ENCODE peak calls at places on chromosome 6, in six cellular contexts. One of them, this sample, is unnamed.

GRCh38 chr6:26045046-26045938 is 41.9 kb upstream of the HFE start:
- DNase-seq in GM04504: peak
- DNase-seq in mammary epithelial cell: peak
- DNase-seq in HEK293T: no peak
- DNase-seq in NCI-H774: peak
- DNase-seq in posterior cingulate gyrus: no peak
- DNase-seq in this sample: peak

GRCh38 chr6:87700729-87701675 is 1.0 kb downstream of the AKIRIN2 start:
- DNase-seq in GM04504: no peak
- DNase-seq in mammary epithelial cell: peak
- DNase-seq in HEK293T: peak
- DNase-seq in NCI-H774: peak
- DNase-seq in posterior cingulate gyrus: no peak
- DNase-seq in this sample: peak

GRCh38 chr6:80095600-80095999 is 10.9 kb upstream of the BCKDHB start:
- DNase-seq in GM04504: no peak
- DNase-seq in mammary epithelial cell: no peak
- DNase-seq in HEK293T: no peak
- DNase-seq in NCI-H774: no peak
- DNase-seq in posterior cingulate gyrus: no peak
- DNase-seq in this sample: no peak

GRCh38 chr6:106442351-106442750 is 81.8 kb downstream of the CRYBG1 start:
- DNase-seq in GM04504: no peak
- DNase-seq in mammary epithelial cell: no peak
- DNase-seq in HEK293T: no peak
- DNase-seq in NCI-H774: no peak
- DNase-seq in posterior cingulate gyrus: no peak
- DNase-seq in this sample: no peak

GRCh38 chr6:157761331-157761921 is 61.6 kb upstream of the SNX9 start:
- DNase-seq in GM04504: no peak
- DNase-seq in mammary epithelial cell: peak
- DNase-seq in HEK293T: no peak
- DNase-seq in NCI-H774: no peak
- DNase-seq in posterior cingulate gyrus: no peak
- DNase-seq in this sample: no peak

GRCh38 chr6:56536536-56536935 is 106.2 kb downstream of the DST start:
- DNase-seq in GM04504: no peak
- DNase-seq in mammary epithelial cell: no peak
- DNase-seq in HEK293T: no peak
- DNase-seq in NCI-H774: no peak
- DNase-seq in posterior cingulate gyrus: no peak
- DNase-seq in this sample: no peak

GRCh38 chr6:133411757-133412156 is 170.6 kb downstream of the EYA4 start:
- DNase-seq in GM04504: no peak
- DNase-seq in mammary epithelial cell: no peak
- DNase-seq in HEK293T: no peak
- DNase-seq in NCI-H774: no peak
- DNase-seq in posterior cingulate gyrus: no peak
- DNase-seq in this sample: no peak

GRCh38 chr6:28553384-28553985 is 27.8 kb downstream of the GPX5 start:
- DNase-seq in GM04504: no peak
- DNase-seq in mammary epithelial cell: no peak
- DNase-seq in HEK293T: no peak
- DNase-seq in NCI-H774: no peak
- DNase-seq in posterior cingulate gyrus: no peak
- DNase-seq in this sample: no peak

GRCh38 chr6:87756858-87757257 is 54.8 kb upstream of the AKIRIN2 start:
- DNase-seq in GM04504: peak
- DNase-seq in mammary epithelial cell: peak
- DNase-seq in HEK293T: no peak
- DNase-seq in NCI-H774: no peak
- DNase-seq in posterior cingulate gyrus: no peak
- DNase-seq in this sample: no peak

GRCh38 chr6:106574729-106575458 is 54.4 kb downstream of the RTN4IP1 start:
- DNase-seq in GM04504: peak
- DNase-seq in mammary epithelial cell: peak
- DNase-seq in HEK293T: no peak
- DNase-seq in NCI-H774: peak
- DNase-seq in posterior cingulate gyrus: peak
- DNase-seq in this sample: no peak

GRCh38 chr6:84403545-84403944 is 176.1 kb upstream of the CEP162 start:
- DNase-seq in GM04504: no peak
- DNase-seq in mammary epithelial cell: no peak
- DNase-seq in HEK293T: no peak
- DNase-seq in NCI-H774: no peak
- DNase-seq in posterior cingulate gyrus: no peak
- DNase-seq in this sample: no peak

GRCh38 chr6:79215233-79215824 is 19.2 kb downstream of the HMGN3 start:
- DNase-seq in GM04504: no peak
- DNase-seq in mammary epithelial cell: no peak
- DNase-seq in HEK293T: no peak
- DNase-seq in NCI-H774: no peak
- DNase-seq in posterior cingulate gyrus: no peak
- DNase-seq in this sample: no peak

GRCh38 chr6:170088349-170088951 is 202.4 kb downstream of the DLL1 start:
- DNase-seq in GM04504: no peak
- DNase-seq in mammary epithelial cell: no peak
- DNase-seq in HEK293T: no peak
- DNase-seq in NCI-H774: no peak
- DNase-seq in posterior cingulate gyrus: peak
- DNase-seq in this sample: no peak

GRCh38 chr6:168119539-168119938 is 40.5 kb upstream of the FRMD1 start:
- DNase-seq in GM04504: no peak
- DNase-seq in mammary epithelial cell: no peak
- DNase-seq in HEK293T: no peak
- DNase-seq in NCI-H774: no peak
- DNase-seq in posterior cingulate gyrus: no peak
- DNase-seq in this sample: no peak

GRCh38 chr6:97198181-97198580 is 84.8 kb downstream of the MMS22L start:
- DNase-seq in GM04504: no peak
- DNase-seq in mammary epithelial cell: no peak
- DNase-seq in HEK293T: no peak
- DNase-seq in NCI-H774: no peak
- DNase-seq in posterior cingulate gyrus: no peak
- DNase-seq in this sample: no peak

GRCh38 chr6:87391334-87391733 is 16.4 kb upstream of the CFAP206 start:
- DNase-seq in GM04504: peak
- DNase-seq in mammary epithelial cell: peak
- DNase-seq in HEK293T: peak
- DNase-seq in NCI-H774: peak
- DNase-seq in posterior cingulate gyrus: no peak
- DNase-seq in this sample: no peak

GRCh38 chr6:85544776-85545175 is 48.9 kb downstream of the SNX14 start:
- DNase-seq in GM04504: no peak
- DNase-seq in mammary epithelial cell: no peak
- DNase-seq in HEK293T: no peak
- DNase-seq in NCI-H774: no peak
- DNase-seq in posterior cingulate gyrus: no peak
- DNase-seq in this sample: no peak

GRCh38 chr6:16540804-16541752 is 220.2 kb downstream of the ATXN1 start:
- DNase-seq in GM04504: no peak
- DNase-seq in mammary epithelial cell: no peak
- DNase-seq in HEK293T: no peak
- DNase-seq in NCI-H774: no peak
- DNase-seq in posterior cingulate gyrus: no peak
- DNase-seq in this sample: peak

GRCh38 chr6:45378324-45378926 is 691 bp upstream of the SUPT3H start:
- DNase-seq in GM04504: no peak
- DNase-seq in mammary epithelial cell: no peak
- DNase-seq in HEK293T: no peak
- DNase-seq in NCI-H774: no peak
- DNase-seq in posterior cingulate gyrus: no peak
- DNase-seq in this sample: peak

GRCh38 chr6:27091661-27092315 is 155.7 kb upstream of the PRSS16 start:
- DNase-seq in GM04504: peak
- DNase-seq in mammary epithelial cell: peak
- DNase-seq in HEK293T: peak
- DNase-seq in NCI-H774: no peak
- DNase-seq in posterior cingulate gyrus: no peak
- DNase-seq in this sample: no peak

GRCh38 chr6:26157150-26157837 is 70.1 kb downstream of the HFE start:
- DNase-seq in GM04504: no peak
- DNase-seq in mammary epithelial cell: no peak
- DNase-seq in HEK293T: peak
- DNase-seq in NCI-H774: peak
- DNase-seq in posterior cingulate gyrus: peak
- DNase-seq in this sample: peak

GRCh38 chr6:118317581-118318563 is 230.2 kb upstream of the PLN start:
- DNase-seq in GM04504: peak
- DNase-seq in mammary epithelial cell: no peak
- DNase-seq in HEK293T: no peak
- DNase-seq in NCI-H774: no peak
- DNase-seq in posterior cingulate gyrus: no peak
- DNase-seq in this sample: no peak

GRCh38 chr6:551405-551804 is 105.5 kb downstream of the HUS1B start:
- DNase-seq in GM04504: peak
- DNase-seq in mammary epithelial cell: peak
- DNase-seq in HEK293T: peak
- DNase-seq in NCI-H774: no peak
- DNase-seq in posterior cingulate gyrus: no peak
- DNase-seq in this sample: no peak

GRCh38 chr6:133587396-133587795 is 301.5 kb upstream of the TCF21 start:
- DNase-seq in GM04504: no peak
- DNase-seq in mammary epithelial cell: no peak
- DNase-seq in HEK293T: no peak
- DNase-seq in NCI-H774: no peak
- DNase-seq in posterior cingulate gyrus: no peak
- DNase-seq in this sample: no peak

GRCh38 chr6:2891768-2892170 is 11.3 kb downstream of the SERPINB9 start:
- DNase-seq in GM04504: no peak
- DNase-seq in mammary epithelial cell: no peak
- DNase-seq in HEK293T: no peak
- DNase-seq in NCI-H774: no peak
- DNase-seq in posterior cingulate gyrus: no peak
- DNase-seq in this sample: no peak

This sample was measured in heart left ventricle.